ENCODE peak calls at places on chromosomes 13 and 19, in eight cellular contexts. One of them, this sample, is unnamed.

GRCh38 chr19:38207543-38207942 is 16.5 kb downstream of the DPF1 start:
- DNase-seq in HFFc6: no peak
- DNase-seq in Right ventricle myocardium superior: no peak
- DNase-seq in suprapubic skin: no peak
- DNase-seq in AG04449: no peak
- DNase-seq in Peyer's patch: no peak
- DNase-seq in right lobe of liver: no peak
- DNase-seq in RPMI7951: no peak
- DNase-seq in this sample: no peak

GRCh38 chr19:45499196-45500180 is 1.2 kb downstream of the PPM1N start:
- DNase-seq in Right ventricle myocardium superior: peak; percentile 62
- DNase-seq in Peyer's patch: peak; percentile 83
- DNase-seq in suprapubic skin: no peak
- DNase-seq in right lobe of liver: peak; percentile 82
- DNase-seq in RPMI7951: peak; percentile 52
- DNase-seq in HFFc6: no peak
- DNase-seq in AG04449: no peak
- DNase-seq in this sample: no peak

GRCh38 chr19:38229585-38230073 is 5.6 kb upstream of the DPF1 start:
- DNase-seq in HFFc6: peak; percentile 78
- DNase-seq in Right ventricle myocardium superior: peak; percentile 71
- DNase-seq in suprapubic skin: no peak
- DNase-seq in AG04449: no peak
- DNase-seq in RPMI7951: peak; percentile 82
- DNase-seq in right lobe of liver: no peak
- DNase-seq in Peyer's patch: peak; percentile 60
- DNase-seq in this sample: peak; percentile 98

GRCh38 chr13:94710881-94711560 is 1.3 kb downstream of the SOX21 start:
- DNase-seq in Right ventricle myocardium superior: no peak
- DNase-seq in suprapubic skin: peak; percentile 60
- DNase-seq in AG04449: no peak
- DNase-seq in right lobe of liver: no peak
- DNase-seq in RPMI7951: no peak
- DNase-seq in Peyer's patch: no peak
- DNase-seq in HFFc6: no peak
- DNase-seq in this sample: no peak

GRCh38 chr19:53507523-53508442 is 30.2 kb upstream of the ZNF331 start:
- DNase-seq in Right ventricle myocardium superior: no peak
- DNase-seq in HFFc6: no peak
- DNase-seq in RPMI7951: peak; percentile 27
- DNase-seq in right lobe of liver: no peak
- DNase-seq in Peyer's patch: no peak
- DNase-seq in AG04449: no peak
- DNase-seq in suprapubic skin: no peak
- DNase-seq in this sample: no peak

GRCh38 chr19:45403781-45404556 is 900 bp downstream of the PPP1R13L start:
- DNase-seq in right lobe of liver: peak; percentile 67
- DNase-seq in Right ventricle myocardium superior: peak; percentile 82
- DNase-seq in HFFc6: no peak
- DNase-seq in Peyer's patch: peak; percentile 84
- DNase-seq in AG04449: no peak
- DNase-seq in suprapubic skin: peak; percentile 81
- DNase-seq in RPMI7951: no peak
- DNase-seq in this sample: no peak

GRCh38 chr19:58045411-58046050 is 11.7 kb downstream of the ZSCAN1 start:
- DNase-seq in Right ventricle myocardium superior: no peak
- DNase-seq in HFFc6: no peak
- DNase-seq in AG04449: no peak
- DNase-seq in RPMI7951: no peak
- DNase-seq in suprapubic skin: no peak
- DNase-seq in Peyer's patch: no peak
- DNase-seq in right lobe of liver: no peak
- DNase-seq in this sample: no peak

GRCh38 chr13:24671367-24672117 is 8.7 kb upstream of the ATP12A start:
- DNase-seq in Peyer's patch: peak; percentile 70
- DNase-seq in AG04449: peak; percentile 65
- DNase-seq in Right ventricle myocardium superior: no peak
- DNase-seq in suprapubic skin: peak; percentile 65
- DNase-seq in RPMI7951: peak; percentile 79
- DNase-seq in HFFc6: peak; percentile 93
- DNase-seq in right lobe of liver: peak; percentile 44
- DNase-seq in this sample: peak; percentile 27

GRCh38 chr19:46970815-46971214 is 48.8 kb upstream of the NPAS1 start:
- DNase-seq in HFFc6: peak; percentile 99
- DNase-seq in AG04449: peak; percentile 94
- DNase-seq in RPMI7951: peak; percentile 100
- DNase-seq in Right ventricle myocardium superior: peak; percentile 77
- DNase-seq in Peyer's patch: no peak
- DNase-seq in right lobe of liver: no peak
- DNase-seq in suprapubic skin: no peak
- DNase-seq in this sample: no peak

GRCh38 chr13:111011899-111012298 is 97.0 kb upstream of the ANKRD10 start:
- DNase-seq in HFFc6: peak; percentile 21
- DNase-seq in Peyer's patch: no peak
- DNase-seq in RPMI7951: no peak
- DNase-seq in suprapubic skin: no peak
- DNase-seq in AG04449: no peak
- DNase-seq in Right ventricle myocardium superior: no peak
- DNase-seq in right lobe of liver: no peak
- DNase-seq in this sample: no peak

GRCh38 chr13:76542176-76542575 is 344.0 kb downstream of the KCTD12 start:
- DNase-seq in HFFc6: no peak
- DNase-seq in suprapubic skin: no peak
- DNase-seq in right lobe of liver: no peak
- DNase-seq in Peyer's patch: no peak
- DNase-seq in RPMI7951: no peak
- DNase-seq in AG04449: no peak
- DNase-seq in Right ventricle myocardium superior: no peak
- DNase-seq in this sample: no peak

GRCh38 chr19:52935434-52935833 is 12.2 kb upstream of the ZNF888 start:
- DNase-seq in Peyer's patch: no peak
- DNase-seq in RPMI7951: peak; percentile 28
- DNase-seq in AG04449: no peak
- DNase-seq in HFFc6: no peak
- DNase-seq in Right ventricle myocardium superior: no peak
- DNase-seq in suprapubic skin: no peak
- DNase-seq in right lobe of liver: no peak
- DNase-seq in this sample: no peak

GRCh38 chr13:31441804-31442487 is 242.2 kb downstream of the B3GLCT start:
- DNase-seq in AG04449: no peak
- DNase-seq in suprapubic skin: no peak
- DNase-seq in HFFc6: no peak
- DNase-seq in right lobe of liver: no peak
- DNase-seq in Peyer's patch: no peak
- DNase-seq in RPMI7951: no peak
- DNase-seq in Right ventricle myocardium superior: peak; percentile 77
- DNase-seq in this sample: no peak

GRCh38 chr19:1860133-1860775 is 3.1 kb downstream of the KLF16 start:
- DNase-seq in Right ventricle myocardium superior: peak; percentile 71
- DNase-seq in suprapubic skin: no peak
- DNase-seq in RPMI7951: peak; percentile 59
- DNase-seq in Peyer's patch: peak; percentile 86
- DNase-seq in HFFc6: peak; percentile 83
- DNase-seq in right lobe of liver: peak; percentile 91
- DNase-seq in AG04449: no peak
- DNase-seq in this sample: peak; percentile 69

GRCh38 chr19:49488863-49489537 is 1.6 kb downstream of the RPL13A start:
- DNase-seq in HFFc6: no peak
- DNase-seq in Peyer's patch: no peak
- DNase-seq in RPMI7951: no peak
- DNase-seq in Right ventricle myocardium superior: no peak
- DNase-seq in suprapubic skin: no peak
- DNase-seq in right lobe of liver: no peak
- DNase-seq in AG04449: no peak
- DNase-seq in this sample: no peak

GRCh38 chr13:103539265-103539664 is 473.0 kb upstream of the SLC10A2 start:
- DNase-seq in AG04449: no peak
- DNase-seq in Peyer's patch: no peak
- DNase-seq in Right ventricle myocardium superior: peak; percentile 40
- DNase-seq in HFFc6: no peak
- DNase-seq in right lobe of liver: no peak
- DNase-seq in suprapubic skin: no peak
- DNase-seq in RPMI7951: no peak
- DNase-seq in this sample: peak; percentile 38

GRCh38 chr19:40612831-40613668 is 11.9 kb downstream of the LTBP4 start:
- DNase-seq in HFFc6: no peak
- DNase-seq in suprapubic skin: peak; percentile 88
- DNase-seq in RPMI7951: peak; percentile 35
- DNase-seq in Right ventricle myocardium superior: peak; percentile 80
- DNase-seq in Peyer's patch: peak; percentile 83
- DNase-seq in right lobe of liver: no peak
- DNase-seq in AG04449: no peak
- DNase-seq in this sample: no peak

GRCh38 chr19:47176071-47176626 is 45.5 kb downstream of the SAE1 start:
- DNase-seq in suprapubic skin: no peak
- DNase-seq in right lobe of liver: no peak
- DNase-seq in HFFc6: peak; percentile 81
- DNase-seq in Right ventricle myocardium superior: no peak
- DNase-seq in RPMI7951: peak; percentile 17
- DNase-seq in AG04449: no peak
- DNase-seq in Peyer's patch: no peak
- DNase-seq in this sample: no peak

GRCh38 chr13:31627097-31627496 is 112.2 kb upstream of the RXFP2 start:
- DNase-seq in RPMI7951: peak; percentile 49
- DNase-seq in HFFc6: peak; percentile 52
- DNase-seq in suprapubic skin: no peak
- DNase-seq in Peyer's patch: no peak
- DNase-seq in AG04449: no peak
- DNase-seq in Right ventricle myocardium superior: no peak
- DNase-seq in right lobe of liver: no peak
- DNase-seq in this sample: no peak

GRCh38 chr19:31546561-31546960 is 197.3 kb upstream of the TSHZ3 start:
- DNase-seq in Peyer's patch: no peak
- DNase-seq in HFFc6: no peak
- DNase-seq in suprapubic skin: no peak
- DNase-seq in Right ventricle myocardium superior: no peak
- DNase-seq in right lobe of liver: no peak
- DNase-seq in RPMI7951: no peak
- DNase-seq in AG04449: no peak
- DNase-seq in this sample: no peak

GRCh38 chr19:35715981-35716734 is 1.6 kb upstream of the KMT2B start:
- DNase-seq in AG04449: no peak
- DNase-seq in Peyer's patch: no peak
- DNase-seq in HFFc6: peak; percentile 28
- DNase-seq in suprapubic skin: no peak
- DNase-seq in RPMI7951: no peak
- DNase-seq in right lobe of liver: peak; percentile 81
- DNase-seq in Right ventricle myocardium superior: peak; percentile 83
- DNase-seq in this sample: peak; percentile 76

GRCh38 chr19:32599258-32599657 is 18.3 kb downstream of the PDCD5 start:
- DNase-seq in suprapubic skin: no peak
- DNase-seq in HFFc6: no peak
- DNase-seq in Peyer's patch: no peak
- DNase-seq in RPMI7951: no peak
- DNase-seq in AG04449: no peak
- DNase-seq in Right ventricle myocardium superior: no peak
- DNase-seq in right lobe of liver: no peak
- DNase-seq in this sample: no peak

GRCh38 chr19:57233207-57233606 is 2.4 kb downstream of the AURKC start:
- DNase-seq in right lobe of liver: no peak
- DNase-seq in Right ventricle myocardium superior: no peak
- DNase-seq in HFFc6: no peak
- DNase-seq in suprapubic skin: no peak
- DNase-seq in Peyer's patch: no peak
- DNase-seq in AG04449: no peak
- DNase-seq in RPMI7951: no peak
- DNase-seq in this sample: no peak

GRCh38 chr13:49874430-49874829 is 61.7 kb downstream of the SPRYD7 start:
- DNase-seq in RPMI7951: no peak
- DNase-seq in Right ventricle myocardium superior: no peak
- DNase-seq in AG04449: no peak
- DNase-seq in Peyer's patch: no peak
- DNase-seq in right lobe of liver: no peak
- DNase-seq in suprapubic skin: no peak
- DNase-seq in HFFc6: no peak
- DNase-seq in this sample: no peak

GRCh38 chr19:51607077-51607476 is 23.1 kb downstream of the SIGLEC5 start:
- DNase-seq in Peyer's patch: peak; percentile 88
- DNase-seq in RPMI7951: no peak
- DNase-seq in suprapubic skin: no peak
- DNase-seq in HFFc6: no peak
- DNase-seq in AG04449: no peak
- DNase-seq in Right ventricle myocardium superior: no peak
- DNase-seq in right lobe of liver: no peak
- DNase-seq in this sample: no peak

GRCh38 chr13:66234159-66234558 is 996.0 kb downstream of the PCDH9 start:
- DNase-seq in RPMI7951: no peak
- DNase-seq in right lobe of liver: peak; percentile 69
- DNase-seq in Right ventricle myocardium superior: no peak
- DNase-seq in HFFc6: no peak
- DNase-seq in Peyer's patch: no peak
- DNase-seq in suprapubic skin: no peak
- DNase-seq in AG04449: no peak
- DNase-seq in this sample: no peak

GRCh38 chr13:76921516-76921915 is 26.8 kb upstream of the ACOD1 start:
- DNase-seq in Right ventricle myocardium superior: no peak
- DNase-seq in right lobe of liver: no peak
- DNase-seq in HFFc6: no peak
- DNase-seq in RPMI7951: no peak
- DNase-seq in Peyer's patch: no peak
- DNase-seq in suprapubic skin: no peak
- DNase-seq in AG04449: no peak
- DNase-seq in this sample: no peak

GRCh38 chr19:37928527-37929286 is 21.7 kb downstream of the SIPA1L3 start:
- DNase-seq in Peyer's patch: peak; percentile 77
- DNase-seq in right lobe of liver: peak; percentile 63
- DNase-seq in HFFc6: no peak
- DNase-seq in RPMI7951: no peak
- DNase-seq in AG04449: no peak
- DNase-seq in Right ventricle myocardium superior: no peak
- DNase-seq in suprapubic skin: no peak
- DNase-seq in this sample: no peak

GRCh38 chr13:38376551-38376950 is 26.9 kb downstream of the UFM1 start:
- DNase-seq in suprapubic skin: no peak
- DNase-seq in AG04449: no peak
- DNase-seq in right lobe of liver: no peak
- DNase-seq in Right ventricle myocardium superior: no peak
- DNase-seq in HFFc6: no peak
- DNase-seq in Peyer's patch: no peak
- DNase-seq in RPMI7951: no peak
- DNase-seq in this sample: no peak

GRCh38 chr19:55492362-55492944 is 4.2 kb downstream of the SSC5D start:
- DNase-seq in suprapubic skin: no peak
- DNase-seq in AG04449: no peak
- DNase-seq in right lobe of liver: no peak
- DNase-seq in HFFc6: no peak
- DNase-seq in Right ventricle myocardium superior: no peak
- DNase-seq in RPMI7951: no peak
- DNase-seq in Peyer's patch: no peak
- DNase-seq in this sample: no peak